ENCODE peak calls at places on chromosomes 6 and 20, in four cellular contexts. One of them, this sample, is unnamed.

GRCh38 chr6:93474733-93475179 is 55.4 kb upstream of the EPHA7 start:
- DNase-seq in stimulated activated CD8-positive, alpha-beta memory T cell treated with anti-CD3 and anti-CD28 coated beads, Interleukin-7, amount 100 ng/mL, for 1 hour: no peak
- DNase-seq in NCI-H2029 treated with DMSO at 0.1 percent for 48 hours: no peak
- DNase-seq in T-helper 9 cell: no peak
- DNase-seq in this sample: no peak

GRCh38 chr6:74964871-74965441 is 240.9 kb downstream of the COL12A1 start:
- DNase-seq in stimulated activated CD8-positive, alpha-beta memory T cell treated with anti-CD3 and anti-CD28 coated beads, Interleukin-7, amount 100 ng/mL, for 1 hour: no peak
- DNase-seq in NCI-H2029 treated with DMSO at 0.1 percent for 48 hours: no peak
- DNase-seq in T-helper 9 cell: no peak
- DNase-seq in this sample: no peak

GRCh38 chr6:71072508-71072907 is 115.6 kb upstream of the B3GAT2 start:
- DNase-seq in stimulated activated CD8-positive, alpha-beta memory T cell treated with anti-CD3 and anti-CD28 coated beads, Interleukin-7, amount 100 ng/mL, for 1 hour: no peak
- DNase-seq in NCI-H2029 treated with DMSO at 0.1 percent for 48 hours: no peak
- DNase-seq in T-helper 9 cell: no peak
- DNase-seq in this sample: no peak

GRCh38 chr6:143955971-143956370 is 52.1 kb downstream of the PLAGL1 start:
- DNase-seq in stimulated activated CD8-positive, alpha-beta memory T cell treated with anti-CD3 and anti-CD28 coated beads, Interleukin-7, amount 100 ng/mL, for 1 hour: no peak
- DNase-seq in NCI-H2029 treated with DMSO at 0.1 percent for 48 hours: no peak
- DNase-seq in T-helper 9 cell: no peak
- DNase-seq in this sample: no peak

GRCh38 chr6:10451828-10452509 is 37.1 kb upstream of the TFAP2A start:
- DNase-seq in stimulated activated CD8-positive, alpha-beta memory T cell treated with anti-CD3 and anti-CD28 coated beads, Interleukin-7, amount 100 ng/mL, for 1 hour: no peak
- DNase-seq in NCI-H2029 treated with DMSO at 0.1 percent for 48 hours: no peak
- DNase-seq in T-helper 9 cell: no peak
- DNase-seq in this sample: no peak

GRCh38 chr20:64055893-64056638 is 6.6 kb upstream of the SOX18 start:
- DNase-seq in stimulated activated CD8-positive, alpha-beta memory T cell treated with anti-CD3 and anti-CD28 coated beads, Interleukin-7, amount 100 ng/mL, for 1 hour: no peak
- DNase-seq in NCI-H2029 treated with DMSO at 0.1 percent for 48 hours: no peak
- DNase-seq in T-helper 9 cell: no peak
- DNase-seq in this sample: no peak

GRCh38 chr6:24205020-24205492 is 79.0 kb downstream of the NRSN1 start:
- DNase-seq in stimulated activated CD8-positive, alpha-beta memory T cell treated with anti-CD3 and anti-CD28 coated beads, Interleukin-7, amount 100 ng/mL, for 1 hour: no peak
- DNase-seq in NCI-H2029 treated with DMSO at 0.1 percent for 48 hours: peak
- DNase-seq in T-helper 9 cell: no peak
- DNase-seq in this sample: no peak

GRCh38 chr6:9516207-9516606 is 898.7 kb downstream of the TFAP2A start:
- DNase-seq in stimulated activated CD8-positive, alpha-beta memory T cell treated with anti-CD3 and anti-CD28 coated beads, Interleukin-7, amount 100 ng/mL, for 1 hour: no peak
- DNase-seq in NCI-H2029 treated with DMSO at 0.1 percent for 48 hours: no peak
- DNase-seq in T-helper 9 cell: no peak
- DNase-seq in this sample: no peak

GRCh38 chr6:31652925-31653724 is 664 bp upstream of the BAG6 start:
- DNase-seq in stimulated activated CD8-positive, alpha-beta memory T cell treated with anti-CD3 and anti-CD28 coated beads, Interleukin-7, amount 100 ng/mL, for 1 hour: no peak
- DNase-seq in NCI-H2029 treated with DMSO at 0.1 percent for 48 hours: no peak
- DNase-seq in T-helper 9 cell: no peak
- DNase-seq in this sample: no peak

GRCh38 chr20:44111712-44112335 is 75.2 kb downstream of the JPH2 start:
- DNase-seq in stimulated activated CD8-positive, alpha-beta memory T cell treated with anti-CD3 and anti-CD28 coated beads, Interleukin-7, amount 100 ng/mL, for 1 hour: no peak
- DNase-seq in NCI-H2029 treated with DMSO at 0.1 percent for 48 hours: no peak
- DNase-seq in T-helper 9 cell: no peak
- DNase-seq in this sample: no peak

GRCh38 chr6:7426447-7427169 is 37.0 kb downstream of the RIOK1 start:
- DNase-seq in stimulated activated CD8-positive, alpha-beta memory T cell treated with anti-CD3 and anti-CD28 coated beads, Interleukin-7, amount 100 ng/mL, for 1 hour: no peak
- DNase-seq in NCI-H2029 treated with DMSO at 0.1 percent for 48 hours: no peak
- DNase-seq in T-helper 9 cell: no peak
- DNase-seq in this sample: no peak

GRCh38 chr6:106249658-106250057 is 75.9 kb downstream of the ATG5 start:
- DNase-seq in stimulated activated CD8-positive, alpha-beta memory T cell treated with anti-CD3 and anti-CD28 coated beads, Interleukin-7, amount 100 ng/mL, for 1 hour: no peak
- DNase-seq in NCI-H2029 treated with DMSO at 0.1 percent for 48 hours: no peak
- DNase-seq in T-helper 9 cell: no peak
- DNase-seq in this sample: no peak

GRCh38 chr20:49368596-49368995 is 90.7 kb upstream of the ZNFX1 start:
- DNase-seq in stimulated activated CD8-positive, alpha-beta memory T cell treated with anti-CD3 and anti-CD28 coated beads, Interleukin-7, amount 100 ng/mL, for 1 hour: no peak
- DNase-seq in NCI-H2029 treated with DMSO at 0.1 percent for 48 hours: no peak
- DNase-seq in T-helper 9 cell: no peak
- DNase-seq in this sample: no peak

GRCh38 chr20:48761023-48761785 is 66.6 kb downstream of the PREX1 start:
- DNase-seq in stimulated activated CD8-positive, alpha-beta memory T cell treated with anti-CD3 and anti-CD28 coated beads, Interleukin-7, amount 100 ng/mL, for 1 hour: no peak
- DNase-seq in NCI-H2029 treated with DMSO at 0.1 percent for 48 hours: no peak
- DNase-seq in T-helper 9 cell: peak
- DNase-seq in this sample: no peak

GRCh38 chr6:89251976-89252375 is 34.8 kb upstream of the GABRR1 start:
- DNase-seq in stimulated activated CD8-positive, alpha-beta memory T cell treated with anti-CD3 and anti-CD28 coated beads, Interleukin-7, amount 100 ng/mL, for 1 hour: no peak
- DNase-seq in NCI-H2029 treated with DMSO at 0.1 percent for 48 hours: no peak
- DNase-seq in T-helper 9 cell: no peak
- DNase-seq in this sample: no peak

GRCh38 chr6:134636221-134636830 is 313.6 kb downstream of the ALDH8A1 start:
- DNase-seq in stimulated activated CD8-positive, alpha-beta memory T cell treated with anti-CD3 and anti-CD28 coated beads, Interleukin-7, amount 100 ng/mL, for 1 hour: no peak
- DNase-seq in NCI-H2029 treated with DMSO at 0.1 percent for 48 hours: no peak
- DNase-seq in T-helper 9 cell: peak
- DNase-seq in this sample: peak

GRCh38 chr6:168826078-168826390 is 385.1 kb downstream of the SMOC2 start:
- DNase-seq in stimulated activated CD8-positive, alpha-beta memory T cell treated with anti-CD3 and anti-CD28 coated beads, Interleukin-7, amount 100 ng/mL, for 1 hour: no peak
- DNase-seq in NCI-H2029 treated with DMSO at 0.1 percent for 48 hours: no peak
- DNase-seq in T-helper 9 cell: no peak
- DNase-seq in this sample: no peak

GRCh38 chr6:34240329-34241248 is 3.9 kb downstream of the HMGA1 start:
- DNase-seq in stimulated activated CD8-positive, alpha-beta memory T cell treated with anti-CD3 and anti-CD28 coated beads, Interleukin-7, amount 100 ng/mL, for 1 hour: no peak
- DNase-seq in NCI-H2029 treated with DMSO at 0.1 percent for 48 hours: no peak
- DNase-seq in T-helper 9 cell: no peak
- DNase-seq in this sample: no peak

GRCh38 chr6:16805190-16805860 is 44.1 kb upstream of the ATXN1 start:
- DNase-seq in stimulated activated CD8-positive, alpha-beta memory T cell treated with anti-CD3 and anti-CD28 coated beads, Interleukin-7, amount 100 ng/mL, for 1 hour: no peak
- DNase-seq in NCI-H2029 treated with DMSO at 0.1 percent for 48 hours: no peak
- DNase-seq in T-helper 9 cell: no peak
- DNase-seq in this sample: no peak

GRCh38 chr6:143575440-143575839 is 63.9 kb upstream of the FUCA2 start:
- DNase-seq in stimulated activated CD8-positive, alpha-beta memory T cell treated with anti-CD3 and anti-CD28 coated beads, Interleukin-7, amount 100 ng/mL, for 1 hour: peak
- DNase-seq in NCI-H2029 treated with DMSO at 0.1 percent for 48 hours: peak
- DNase-seq in T-helper 9 cell: peak
- DNase-seq in this sample: no peak

GRCh38 chr6:52390361-52390727 is 28.4 kb downstream of the PAQR8 start:
- DNase-seq in stimulated activated CD8-positive, alpha-beta memory T cell treated with anti-CD3 and anti-CD28 coated beads, Interleukin-7, amount 100 ng/mL, for 1 hour: no peak
- DNase-seq in NCI-H2029 treated with DMSO at 0.1 percent for 48 hours: no peak
- DNase-seq in T-helper 9 cell: peak
- DNase-seq in this sample: peak

GRCh38 chr6:157479464-157480303 is 98.7 kb downstream of the ZDHHC14 start:
- DNase-seq in stimulated activated CD8-positive, alpha-beta memory T cell treated with anti-CD3 and anti-CD28 coated beads, Interleukin-7, amount 100 ng/mL, for 1 hour: no peak
- DNase-seq in NCI-H2029 treated with DMSO at 0.1 percent for 48 hours: no peak
- DNase-seq in T-helper 9 cell: no peak
- DNase-seq in this sample: no peak

GRCh38 chr6:56959938-56960337 is 5.0 kb downstream of the BEND6 start:
- DNase-seq in stimulated activated CD8-positive, alpha-beta memory T cell treated with anti-CD3 and anti-CD28 coated beads, Interleukin-7, amount 100 ng/mL, for 1 hour: no peak
- DNase-seq in NCI-H2029 treated with DMSO at 0.1 percent for 48 hours: no peak
- DNase-seq in T-helper 9 cell: no peak
- DNase-seq in this sample: no peak

GRCh38 chr6:159929819-159930218 is 39.0 kb downstream of the MAS1 start:
- DNase-seq in stimulated activated CD8-positive, alpha-beta memory T cell treated with anti-CD3 and anti-CD28 coated beads, Interleukin-7, amount 100 ng/mL, for 1 hour: no peak
- DNase-seq in NCI-H2029 treated with DMSO at 0.1 percent for 48 hours: peak
- DNase-seq in T-helper 9 cell: peak
- DNase-seq in this sample: peak

GRCh38 chr6:22875845-22876244 is 306.5 kb downstream of the HDGFL1 start:
- DNase-seq in stimulated activated CD8-positive, alpha-beta memory T cell treated with anti-CD3 and anti-CD28 coated beads, Interleukin-7, amount 100 ng/mL, for 1 hour: no peak
- DNase-seq in NCI-H2029 treated with DMSO at 0.1 percent for 48 hours: no peak
- DNase-seq in T-helper 9 cell: no peak
- DNase-seq in this sample: no peak

GRCh38 chr6:105164418-105164817 is 15.4 kb downstream of the POPDC3 start:
- DNase-seq in stimulated activated CD8-positive, alpha-beta memory T cell treated with anti-CD3 and anti-CD28 coated beads, Interleukin-7, amount 100 ng/mL, for 1 hour: no peak
- DNase-seq in NCI-H2029 treated with DMSO at 0.1 percent for 48 hours: peak
- DNase-seq in T-helper 9 cell: no peak
- DNase-seq in this sample: no peak

GRCh38 chr6:111253999-111254778 is 166.9 kb downstream of the SLC16A10 start:
- DNase-seq in stimulated activated CD8-positive, alpha-beta memory T cell treated with anti-CD3 and anti-CD28 coated beads, Interleukin-7, amount 100 ng/mL, for 1 hour: no peak
- DNase-seq in NCI-H2029 treated with DMSO at 0.1 percent for 48 hours: peak
- DNase-seq in T-helper 9 cell: no peak
- DNase-seq in this sample: no peak

GRCh38 chr20:49446808-49447207 is 35.7 kb downstream of the KCNB1 start:
- DNase-seq in stimulated activated CD8-positive, alpha-beta memory T cell treated with anti-CD3 and anti-CD28 coated beads, Interleukin-7, amount 100 ng/mL, for 1 hour: no peak
- DNase-seq in NCI-H2029 treated with DMSO at 0.1 percent for 48 hours: no peak
- DNase-seq in T-helper 9 cell: no peak
- DNase-seq in this sample: no peak

GRCh38 chr6:145009691-145010090 is 724.6 kb downstream of the UTRN start:
- DNase-seq in stimulated activated CD8-positive, alpha-beta memory T cell treated with anti-CD3 and anti-CD28 coated beads, Interleukin-7, amount 100 ng/mL, for 1 hour: no peak
- DNase-seq in NCI-H2029 treated with DMSO at 0.1 percent for 48 hours: no peak
- DNase-seq in T-helper 9 cell: no peak
- DNase-seq in this sample: no peak

GRCh38 chr6:118559659-118560058 is 11.6 kb downstream of the PLN start:
- DNase-seq in stimulated activated CD8-positive, alpha-beta memory T cell treated with anti-CD3 and anti-CD28 coated beads, Interleukin-7, amount 100 ng/mL, for 1 hour: no peak
- DNase-seq in NCI-H2029 treated with DMSO at 0.1 percent for 48 hours: no peak
- DNase-seq in T-helper 9 cell: no peak
- DNase-seq in this sample: no peak

GRCh38 chr6:19838442-19839236 is 1.5 kb downstream of the ID4 start:
- DNase-seq in stimulated activated CD8-positive, alpha-beta memory T cell treated with anti-CD3 and anti-CD28 coated beads, Interleukin-7, amount 100 ng/mL, for 1 hour: no peak
- DNase-seq in NCI-H2029 treated with DMSO at 0.1 percent for 48 hours: peak
- DNase-seq in T-helper 9 cell: no peak
- DNase-seq in this sample: no peak

GRCh38 chr6:112683106-112683505 is 336.0 kb downstream of the RFPL4B start:
- DNase-seq in stimulated activated CD8-positive, alpha-beta memory T cell treated with anti-CD3 and anti-CD28 coated beads, Interleukin-7, amount 100 ng/mL, for 1 hour: no peak
- DNase-seq in NCI-H2029 treated with DMSO at 0.1 percent for 48 hours: no peak
- DNase-seq in T-helper 9 cell: no peak
- DNase-seq in this sample: no peak

GRCh38 chr6:139540276-139540675 is 165.8 kb upstream of the CITED2 start:
- DNase-seq in stimulated activated CD8-positive, alpha-beta memory T cell treated with anti-CD3 and anti-CD28 coated beads, Interleukin-7, amount 100 ng/mL, for 1 hour: no peak
- DNase-seq in NCI-H2029 treated with DMSO at 0.1 percent for 48 hours: no peak
- DNase-seq in T-helper 9 cell: peak
- DNase-seq in this sample: peak

This sample was measured in T-helper 17 cell.